ENCODE peak calls at places on chromosomes 16 and 17, in ten cellular contexts. O is uterus, B is A549, Z is K562, S is prostate gland, U is IMR-90, T is ovary, W is breast epithelium, C is heart left ventricle, Y is upper lobe of left lung. D is an unnamed sample.

GRCh38 chr17:42363767-42364585 is 24.3 kb downstream of the STAT3 start:
- DNase-seq in O (no peak), B (no peak), Z (no peak), S (no peak), U (peak; percentile 72), T (no peak), W (no peak), C (no peak), Y (no peak), D (no peak)

GRCh38 chr16:58306327-58306726 is 11.5 kb upstream of the PRSS54 start:
- DNase-seq in O (no peak), B (no peak), Z (peak; percentile 69), S (no peak), U (peak; percentile 24), T (no peak), W (no peak), C (no peak), Y (no peak), D (peak; percentile 73)

GRCh38 chr17:9537177-9537776 is 38.3 kb downstream of the STX8 start:
- DNase-seq in O (no peak), B (no peak), Z (no peak), S (no peak), U (no peak), T (no peak), W (no peak), C (no peak), Y (no peak), D (no peak)

GRCh38 chr17:27995554-27995953 is 46.9 kb upstream of the NLK start:
- DNase-seq in O (no peak), B (no peak), Z (no peak), S (no peak), U (no peak), T (no peak), W (no peak), C (no peak), Y (no peak), D (no peak)

GRCh38 chr17:35476283-35476820 is 27.8 kb upstream of the SLFN13 start:
- DNase-seq in O (no peak), B (no peak), Z (no peak), S (no peak), U (no peak), T (no peak), W (no peak), C (no peak), Y (no peak), D (no peak)

GRCh38 chr16:15749371-15749770 is 99.3 kb downstream of the NDE1 start:
- DNase-seq in O (no peak), B (no peak), Z (no peak), S (no peak), U (peak; percentile 21), T (no peak), W (no peak), C (no peak), Y (no peak), D (no peak)

GRCh38 chr17:79919164-79919585 is 79.9 kb upstream of the CBX4 start:
- DNase-seq in O (peak; percentile 61), B (peak; percentile 81), Z (no peak), S (peak; percentile 89), U (no peak), T (no peak), W (peak; percentile 97), C (peak; percentile 86), Y (peak; percentile 95), D (peak; percentile 63)

GRCh38 chr17:36503456-36504155 is 17.1 kb downstream of the ZNHIT3 start:
- DNase-seq in O (no peak), B (no peak), Z (no peak), S (no peak), U (no peak), T (no peak), W (no peak), C (peak; percentile 33), Y (no peak), D (peak; percentile 46)

GRCh38 chr17:57935833-57936807 is 19.1 kb downstream of the CUEDC1 start:
- DNase-seq in O (peak; percentile 72), B (no peak), Z (no peak), S (no peak), U (peak; percentile 55), T (peak; percentile 48), W (no peak), C (peak; percentile 73), Y (no peak), D (no peak)

GRCh38 chr16:30680326-30680725 is 18.6 kb upstream of the SRCAP start:
- DNase-seq in O (no peak), B (no peak), Z (no peak), S (no peak), U (no peak), T (no peak), W (no peak), C (no peak), Y (no peak), D (no peak)

GRCh38 chr17:72357764-72358365 is 237.0 kb downstream of the SOX9 start:
- DNase-seq in O (no peak), B (no peak), Z (no peak), S (no peak), U (peak; percentile 36), T (no peak), W (no peak), C (no peak), Y (no peak), D (no peak)

GRCh38 chr16:2033057-2033911 is 6.6 kb downstream of the NHERF2 start:
- DNase-seq in O (peak; percentile 71), B (no peak), Z (peak; percentile 50), S (no peak), U (peak; percentile 54), T (no peak), W (no peak), C (peak; percentile 83), Y (peak; percentile 44), D (no peak)

GRCh38 chr16:23149993-23150364 is 727 bp upstream of the USP31 start:
- DNase-seq in O (no peak), B (no peak), Z (no peak), S (no peak), U (no peak), T (no peak), W (no peak), C (no peak), Y (no peak), D (no peak)

DNA sequence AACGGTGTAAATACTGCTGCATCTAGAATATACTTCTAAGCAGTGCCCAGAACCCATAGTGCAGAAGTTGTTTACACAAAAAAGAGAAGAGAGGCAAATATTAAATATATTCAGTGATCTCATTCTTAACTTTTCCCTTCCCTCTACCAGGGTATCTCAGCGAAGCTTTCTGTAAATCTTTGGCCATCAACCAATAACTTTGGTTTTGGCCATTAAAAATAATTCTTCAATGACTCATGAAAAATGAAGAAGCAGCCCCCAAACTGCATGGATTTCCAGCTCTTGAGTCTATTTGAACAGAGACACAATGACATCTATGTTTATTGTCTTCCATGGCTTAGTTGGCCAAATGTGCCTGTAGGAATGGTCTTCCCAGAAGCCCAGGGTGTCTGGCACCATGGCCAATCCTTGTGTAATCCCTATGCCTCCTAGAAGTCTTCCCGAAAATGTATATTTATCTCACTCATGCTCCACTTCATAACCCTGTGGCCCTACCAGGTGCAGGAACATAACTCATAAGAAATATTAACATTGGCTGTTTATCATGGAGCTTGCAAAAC is 646.6 kb downstream of the TOX3 start:
- DNase-seq in O (no peak), B (no peak), Z (no peak), S (no peak), U (peak; percentile 59), T (no peak), W (no peak), C (no peak), Y (no peak), D (no peak)
- TF ChIP-seq CTCF in O (no peak), B (no peak), Z (no peak), S (no peak), U (no peak), T (no peak), W (no peak), C (no peak), Y (no peak), D (no peak)

GRCh38 chr16:50680556-50680893 is 587 bp downstream of the SNX20 start:
- DNase-seq in O (no peak), B (no peak), Z (no peak), S (no peak), U (no peak), T (no peak), W (no peak), C (no peak), Y (no peak), D (no peak)

GRCh38 chr16:50679266-50679665 is 1.8 kb downstream of the SNX20 start:
- DNase-seq in O (no peak), B (no peak), Z (no peak), S (no peak), U (no peak), T (no peak), W (no peak), C (no peak), Y (no peak), D (no peak)

GRCh38 chr16:50677351-50677750 is 3.8 kb downstream of the SNX20 start:
- DNase-seq in O (no peak), B (no peak), Z (peak; percentile 11), S (no peak), U (no peak), T (no peak), W (no peak), C (no peak), Y (no peak), D (no peak)

GRCh38 chr16:50680907-50681885 is at the start of gene SNX20:
- DNase-seq in O (no peak), B (no peak), Z (no peak), S (no peak), U (no peak), T (no peak), W (no peak), C (peak; percentile 36), Y (peak; percentile 76), D (peak; percentile 87)

GRCh38 chr16:50679676-50680555 is 1.2 kb downstream of the SNX20 start:
- DNase-seq in O (no peak), B (no peak), Z (no peak), S (no peak), U (no peak), T (no peak), W (no peak), C (no peak), Y (no peak), D (no peak)
- H3K4me3 ChIP-seq in O (no peak overlapping the region), B (no peak overlapping the region), Z (no peak overlapping the region), S (no peak overlapping the region), U (no peak overlapping the region), T (no peak overlapping the region), W (peak overlapping the region; percentile 26), C (no peak overlapping the region), Y (no peak overlapping the region), D (no peak overlapping the region)

GRCh38 chr17:75611746-75612437 is 21.3 kb upstream of the SMIM5 start:
- DNase-seq in O (no peak), B (no peak), Z (no peak), S (no peak), U (no peak), T (no peak), W (no peak), C (no peak), Y (no peak), D (no peak)
- TF ChIP-seq POLR2A in O (no peak), B (no peak), Z (no peak), S (no peak), U (no peak), T (no peak), W (no peak), C (no peak), Y (no peak), D (no peak)

DNA sequence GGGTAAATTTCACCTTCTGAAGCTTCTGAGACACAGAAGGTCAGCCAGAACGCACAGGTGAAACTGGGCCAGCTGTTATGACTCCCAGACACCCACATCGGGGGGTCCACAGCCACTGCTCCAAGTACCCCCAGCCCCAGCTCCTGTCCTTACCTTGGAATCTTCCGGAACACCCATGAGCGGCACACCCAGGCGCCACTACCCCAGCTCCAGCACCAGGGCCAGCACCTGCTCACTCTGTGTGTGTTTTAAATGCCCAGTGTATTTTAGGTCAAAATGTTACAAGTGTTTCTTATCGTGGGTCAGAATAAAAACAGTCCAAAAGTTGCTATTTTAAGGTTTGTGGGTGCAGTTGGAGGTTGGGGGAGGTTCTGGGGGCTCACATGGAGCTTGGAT is 116.3 kb downstream of the RMI2 start:
- DNase-seq in O (no peak), B (no peak), Z (no peak), S (no peak), U (no peak), T (no peak), W (no peak), C (no peak), Y (no peak), D (no peak)
- TF ChIP-seq CTCF in O (no peak), B (no peak), Z (no peak), S (no peak), U (no peak), T (no peak), W (no peak), C (no peak), Y (no peak), D (no peak)